ENCODE peak calls at places on chromosomes 5 and 9, in four cellular contexts. One of them, this sample, is unnamed.

GRCh38 chr9:102779341-102779740 is 215.8 kb upstream of the CYLC2 start:
- DNase-seq in lung: no peak
- DNase-seq in MM.1S: no peak
- DNase-seq in NCI-H748 treated with DMSO at 0.1 percent for 48 hours: no peak
- DNase-seq in this sample: no peak

GRCh38 chr9:120330031-120330430 is 249.9 kb downstream of the CDK5RAP2 start:
- DNase-seq in lung: peak; percentile 13
- DNase-seq in MM.1S: no peak
- DNase-seq in NCI-H748 treated with DMSO at 0.1 percent for 48 hours: no peak
- DNase-seq in this sample: no peak

GRCh38 chr5:10111575-10111974 is 138.1 kb downstream of the ATPSCKMT start:
- DNase-seq in lung: no peak
- DNase-seq in MM.1S: peak; percentile 27
- DNase-seq in NCI-H748 treated with DMSO at 0.1 percent for 48 hours: peak; percentile 97
- DNase-seq in this sample: peak; percentile 51

GRCh38 chr5:89584339-89584956 is 701.5 kb upstream of the MEF2C start:
- DNase-seq in lung: no peak
- DNase-seq in MM.1S: no peak
- DNase-seq in NCI-H748 treated with DMSO at 0.1 percent for 48 hours: peak; percentile 79
- DNase-seq in this sample: no peak

GRCh38 chr5:143641549-143641955 is 170.4 kb upstream of the HMHB1 start:
- DNase-seq in lung: no peak
- DNase-seq in MM.1S: peak; percentile 67
- DNase-seq in NCI-H748 treated with DMSO at 0.1 percent for 48 hours: no peak
- DNase-seq in this sample: no peak

GRCh38 chr5:170219615-170220014 is 13.2 kb upstream of the C5orf58 start:
- DNase-seq in lung: no peak
- DNase-seq in MM.1S: no peak
- DNase-seq in NCI-H748 treated with DMSO at 0.1 percent for 48 hours: no peak
- DNase-seq in this sample: no peak

GRCh38 chr5:37086466-37087178 is 162.6 kb downstream of the CPLANE1 start:
- DNase-seq in lung: no peak
- DNase-seq in MM.1S: no peak
- DNase-seq in NCI-H748 treated with DMSO at 0.1 percent for 48 hours: peak; percentile 49
- DNase-seq in this sample: no peak

GRCh38 chr9:124555043-124555442 is 47.8 kb upstream of the NR5A1 start:
- DNase-seq in lung: no peak
- DNase-seq in MM.1S: no peak
- DNase-seq in NCI-H748 treated with DMSO at 0.1 percent for 48 hours: no peak
- DNase-seq in this sample: no peak

GRCh38 chr9:116154976-116155699 is 1.5 kb downstream of the PAPPA start:
- DNase-seq in lung: no peak
- DNase-seq in MM.1S: no peak
- DNase-seq in NCI-H748 treated with DMSO at 0.1 percent for 48 hours: no peak
- DNase-seq in this sample: no peak

GRCh38 chr5:68303038-68303738 is 87.6 kb downstream of the PIK3R1 start:
- DNase-seq in lung: no peak
- DNase-seq in MM.1S: no peak
- DNase-seq in NCI-H748 treated with DMSO at 0.1 percent for 48 hours: no peak
- DNase-seq in this sample: no peak

GRCh38 chr9:38708759-38709158 is 11.2 kb downstream of the FAM240B start:
- DNase-seq in lung: no peak
- DNase-seq in MM.1S: no peak
- DNase-seq in NCI-H748 treated with DMSO at 0.1 percent for 48 hours: no peak
- DNase-seq in this sample: no peak

GRCh38 chr5:104283158-104283557 is 720.6 kb upstream of the NUDT12 start:
- DNase-seq in lung: no peak
- DNase-seq in MM.1S: no peak
- DNase-seq in NCI-H748 treated with DMSO at 0.1 percent for 48 hours: no peak
- DNase-seq in this sample: no peak

This sample was measured in NCI-H774.